ENCODE peak calls at places on chromosomes 3 and 15, in nine cellular contexts. I is heart right ventricle; Y is astrocyte of the spinal cord; B is upper lobe of left lung; G is naive thymus-derived CD8-positive, alpha-beta T cell; J is stimulated activated CD8-positive, alpha-beta memory T cell treated with anti-CD3 and anti-CD28 coated beads, Interleukin-15, amount 100 ng/mL, for 4 hours; F is stimulated activated CD4-positive, alpha-beta T cell treated with anti-CD3 and anti-CD28 coated beads, Interleukin-1b, Interleukin-23, amount 100 ng/mL, for 24 hours; D is upper lobe of right lung; A is A549. M is an unnamed sample.

GRCh38 chr3:12350151-12350813 is 61.4 kb downstream of the PPARG start:
- DNase-seq in I (peak; percentile 40), Y (peak; percentile 37), B (no peak), G (no peak), J (no peak), F (no peak), D (no peak), A (no peak), M (no peak)

GRCh38 chr15:66679043-66679656 is 22.9 kb upstream of the SMAD6 start:
- DNase-seq in I (no peak), Y (no peak), B (no peak), G (no peak), J (no peak), F (no peak), D (no peak), A (no peak), M (no peak)

GRCh38 chr3:29576675-29577074 is 295.8 kb downstream of the RBMS3 start:
- DNase-seq in I (no peak), Y (no peak), B (no peak), G (no peak), J (no peak), F (no peak), D (no peak), A (no peak), M (no peak)

GRCh38 chr3:133838296-133838789 is 32.7 kb downstream of the SRPRB start:
- DNase-seq in I (no peak), Y (no peak), B (no peak), G (no peak), J (no peak), F (no peak), D (no peak), A (no peak), M (no peak)

GRCh38 chr3:41200669-41201021 is 1.3 kb downstream of the CTNNB1 start:
- DNase-seq in I (peak; percentile 14), Y (peak; percentile 70), B (no peak), G (peak; percentile 37), J (no peak), F (no peak), D (no peak), A (no peak), M (peak; percentile 61)

GRCh38 chr15:37045241-37045640 is 55.1 kb downstream of the MEIS2 start:
- DNase-seq in I (no peak), Y (no peak), B (no peak), G (no peak), J (no peak), F (no peak), D (no peak), A (no peak), M (no peak)

GRCh38 chr3:47418167-47419082 is 37.6 kb downstream of the PTPN23 start:
- DNase-seq in I (no peak), Y (no peak), B (peak; percentile 81), G (no peak), J (no peak), F (no peak), D (no peak), A (no peak), M (no peak)

GRCh38 chr15:26662226-26662750 is 110.6 kb downstream of the GABRB3 start:
- DNase-seq in I (no peak), Y (no peak), B (no peak), G (no peak), J (no peak), F (no peak), D (no peak), A (no peak), M (no peak)

GRCh38 chr3:98086873-98087272 is at the start of gene OR5AC2:
- DNase-seq in I (no peak), Y (no peak), B (no peak), G (no peak), J (no peak), F (no peak), D (no peak), A (no peak), M (no peak)

GRCh38 chr3:151169262-151169661 is 33.8 kb downstream of the GPR171 start:
- DNase-seq in I (no peak), Y (no peak), B (no peak), G (no peak), J (no peak), F (no peak), D (peak; percentile 66), A (no peak), M (no peak)

GRCh38 chr15:75235760-75236729 is 22.1 kb upstream of the GOLGA6C start:
- DNase-seq in I (peak; percentile 40), Y (no peak), B (no peak), G (no peak), J (no peak), F (no peak), D (peak; percentile 40), A (no peak), M (no peak)

GRCh38 chr3:183824761-183825379 is 507 bp downstream of the MAP6D1 start:
- DNase-seq in I (no peak), Y (no peak), B (no peak), G (peak; percentile 17), J (no peak), F (no peak), D (no peak), A (no peak), M (peak; percentile 55)

GRCh38 chr3:179071161-179071568 is 444 bp downstream of the ZMAT3 start:
- DNase-seq in I (no peak), Y (peak; percentile 42), B (no peak), G (no peak), J (peak; percentile 39), F (peak; percentile 34), D (no peak), A (peak; percentile 23), M (no peak)

GRCh38 chr3:71109241-71109976 is 474.1 kb downstream of the FOXP1 start:
- DNase-seq in I (no peak), Y (peak; percentile 85), B (no peak), G (no peak), J (no peak), F (no peak), D (no peak), A (no peak), M (peak; percentile 68)

GRCh38 chr3:123752228-123752627 is 131.9 kb downstream of the MYLK start:
- DNase-seq in I (no peak), Y (no peak), B (no peak), G (no peak), J (no peak), F (no peak), D (no peak), A (no peak), M (no peak)

GRCh38 chr3:111667621-111668239 is 72.6 kb upstream of the ZBED2 start:
- DNase-seq in I (peak; percentile 36), Y (peak; percentile 22), B (no peak), G (peak; percentile 75), J (peak; percentile 45), F (peak; percentile 27), D (no peak), A (no peak), M (peak; percentile 45)

GRCh38 chr15:75720787-75721461 is 8.3 kb upstream of the CSPG4 start:
- DNase-seq in I (no peak), Y (peak; percentile 39), B (no peak), G (no peak), J (no peak), F (peak; percentile 45), D (peak; percentile 80), A (peak; percentile 80), M (peak; percentile 52)

GRCh38 chr3:79976466-79976865 is 208.7 kb upstream of the ROBO1 start:
- DNase-seq in I (no peak), Y (peak; percentile 69), B (no peak), G (no peak), J (no peak), F (no peak), D (no peak), A (peak; percentile 11), M (peak; percentile 1)

GRCh38 chr3:120052685-120053084 is 41.6 kb downstream of the GSK3B start:
- DNase-seq in I (no peak), Y (no peak), B (no peak), G (no peak), J (no peak), F (no peak), D (no peak), A (no peak), M (no peak)

GRCh38 chr3:51500632-51501131 is 867 bp upstream of the DCAF1 start:
- DNase-seq in I (no peak), Y (no peak), B (no peak), G (no peak), J (no peak), F (no peak), D (no peak), A (no peak), M (no peak)

GRCh38 chr3:44729384-44729910 is at the start of gene ZNF501:
- DNase-seq in I (peak; percentile 96), Y (peak; percentile 93), B (peak; percentile 99), G (peak; percentile 66), J (peak; percentile 70), F (peak; percentile 77), D (peak; percentile 97), A (no peak), M (peak; percentile 93)

GRCh38 chr3:172696357-172696756 is 14.5 kb downstream of the NCEH1 start:
- DNase-seq in I (no peak), Y (no peak), B (no peak), G (no peak), J (no peak), F (no peak), D (no peak), A (no peak), M (no peak)

GRCh38 chr3:45509038-45509767 is 85.3 kb upstream of the LIMD1 start:
- DNase-seq in I (no peak), Y (peak; percentile 99), B (no peak), G (no peak), J (no peak), F (peak; percentile 53), D (no peak), A (peak; percentile 20), M (peak; percentile 94)

GRCh38 chr3:196890309-196890708 is 22.6 kb downstream of the SENP5 start:
- DNase-seq in I (no peak), Y (no peak), B (no peak), G (no peak), J (no peak), F (no peak), D (no peak), A (no peak), M (no peak)

GRCh38 chr15:29997499-29997898 is 85.3 kb upstream of the GOLGA8J start:
- DNase-seq in I (no peak), Y (no peak), B (no peak), G (no peak), J (no peak), F (no peak), D (no peak), A (no peak), M (no peak)

GRCh38 chr3:88150371-88150770 is 612 bp downstream of the C3orf38 start:
- DNase-seq in I (no peak), Y (no peak), B (no peak), G (no peak), J (no peak), F (no peak), D (no peak), A (no peak), M (no peak)

GRCh38 chr3:9183811-9184463 is 65.5 kb downstream of the SRGAP3 start:
- DNase-seq in I (no peak), Y (no peak), B (no peak), G (no peak), J (no peak), F (no peak), D (no peak), A (no peak), M (no peak)

GRCh38 chr3:147355104-147355854 is 51.1 kb downstream of the ZIC4 start:
- DNase-seq in I (no peak), Y (no peak), B (no peak), G (no peak), J (no peak), F (no peak), D (no peak), A (no peak), M (no peak)

GRCh38 chr15:56744701-56745683 is 11.7 kb upstream of the ZNF280D start:
- DNase-seq in I (no peak), Y (no peak), B (no peak), G (no peak), J (no peak), F (no peak), D (no peak), A (no peak), M (no peak)

GRCh38 chr3:56776551-56776950 is 25.2 kb downstream of the ARHGEF3 start:
- DNase-seq in I (no peak), Y (no peak), B (no peak), G (no peak), J (no peak), F (no peak), D (no peak), A (no peak), M (no peak)